ENCODE peak calls at places on chromosome 15, in nine cellular contexts. E, C, P, W, D, I, N, L and Y are unnamed samples.

GRCh38 chr15:46280753-46281521 is 646.1 kb downstream of the SQOR start:
- DNase-seq in W (peak; percentile 16), N (no peak), L (no peak), C (no peak), D (no peak), P (no peak), E (peak; percentile 75), I (no peak), Y (no peak)

GRCh38 chr15:25179673-25180511 is 225.1 kb downstream of the SNRPN start:
- DNase-seq in P (peak; percentile 24), N (no peak), I (no peak), C (no peak), D (no peak), E (no peak), L (no peak), W (no peak), Y (no peak)

GRCh38 chr15:31228980-31229826 is 97.4 kb upstream of the KLF13 start:
- DNase-seq in W (no peak), E (peak; percentile 29), C (no peak), P (peak; percentile 74), L (no peak), D (no peak), N (no peak), I (no peak), Y (no peak)

GRCh38 chr15:77870195-77871065 is 207.1 kb downstream of the TBC1D2B start:
- DNase-seq in I (peak; percentile 77), P (peak; percentile 60), C (peak; percentile 52), L (no peak), D (peak; percentile 27), W (peak; percentile 75), N (peak; percentile 58), E (peak; percentile 90), Y (peak; percentile 57)

GRCh38 chr15:66025972-66026371 is 156.7 kb downstream of the RAB11A start:
- DNase-seq in I (no peak), P (no peak), D (no peak), W (no peak), E (peak; percentile 82), L (no peak), C (no peak), N (no peak), Y (no peak)

GRCh38 chr15:40313531-40314398 is 6.0 kb upstream of the PLCB2 start:
- DNase-seq in E (no peak), P (peak; percentile 79), L (no peak), I (no peak), N (no peak), D (no peak), W (peak; percentile 86), C (no peak), Y (peak; percentile 32)

GRCh38 chr15:69576035-69576526 is 123.5 kb downstream of the RPLP1 start:
- DNase-seq in P (peak; percentile 80), E (peak; percentile 46), L (no peak), C (no peak), I (peak; percentile 31), W (peak; percentile 67), N (no peak), D (no peak), Y (peak; percentile 16)

GRCh38 chr15:32802296-32802936 is 84.6 kb downstream of the GREM1 start:
- DNase-seq in I (peak; percentile 96), N (peak; percentile 92), C (peak; percentile 96), D (peak; percentile 99), E (no peak), L (no peak), W (no peak), P (no peak), Y (peak; percentile 91)

DNA sequence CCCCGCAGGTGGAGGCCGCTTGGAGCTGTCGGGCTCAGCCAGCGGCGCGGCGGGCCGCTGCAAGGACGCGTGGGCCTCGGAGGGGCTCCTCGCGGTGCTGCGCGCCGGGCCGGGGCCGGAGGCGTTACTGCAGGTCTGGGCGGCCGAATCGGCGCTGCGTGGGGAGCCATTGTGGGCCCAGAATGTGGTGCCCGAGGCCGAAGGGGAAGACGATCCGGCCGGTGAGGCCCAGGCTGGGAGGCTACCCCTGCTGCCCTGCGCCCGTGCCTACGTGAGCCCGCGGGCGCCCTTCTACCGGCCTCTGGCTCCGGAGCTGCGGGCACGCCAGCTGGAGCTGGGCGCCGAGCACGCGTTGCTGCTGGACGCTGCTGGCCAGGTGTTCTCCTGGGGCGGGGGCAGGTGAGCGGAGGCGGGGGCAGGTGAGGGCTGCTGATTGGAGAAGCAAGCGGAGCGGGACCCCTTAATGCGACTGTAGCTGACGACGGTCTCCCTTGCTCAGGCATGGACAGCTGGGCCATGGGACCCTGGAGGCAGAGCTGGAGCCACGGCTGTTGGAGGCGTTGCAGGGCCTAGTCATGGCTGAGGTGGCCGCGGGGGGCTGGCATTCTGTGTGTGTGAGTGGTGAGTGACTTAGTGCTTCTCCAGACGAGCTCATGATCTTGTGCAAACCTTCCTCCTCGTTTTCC is 2.6 kb downstream of the RCCD1 start:
- DNase-seq in L (no peak), P (no peak), C (peak; percentile 41), N (peak; percentile 64), W (peak; percentile 35), I (peak; percentile 30), D (peak; percentile 25), E (peak; percentile 67), Y (peak; percentile 25)
- H3K4me3 ChIP-seq in L (peak overlapping the region; percentile 55), P (peak overlapping the region; percentile 67), C (peak overlapping the region; percentile 56), N (peak overlapping the region; percentile 44), W (peak overlapping the region; percentile 74), I (peak overlapping the region; percentile 74), D (peak overlapping the region; percentile 50), E (peak overlapping the region; percentile 75), Y (peak overlapping the region; percentile 68)

GRCh38 chr15:87649175-87649574 is 607.4 kb downstream of the NTRK3 start:
- DNase-seq in C (no peak), E (no peak), W (no peak), N (no peak), D (no peak), I (no peak), L (no peak), P (no peak), Y (no peak)
- TF ChIP-seq CTCF in C (no peak), E (no peak), W (no peak), N (no peak), D (no peak), I (no peak), L (no peak), P (no peak), Y (no peak)

GRCh38 chr15:55630921-55631320 is 42.8 kb upstream of the PYGO1 start:
- DNase-seq in W (no peak), E (no peak), P (no peak), N (peak; percentile 12), I (peak; percentile 62), C (no peak), L (no peak), D (no peak), Y (no peak)

GRCh38 chr15:55632434-55632833 is 44.3 kb upstream of the PYGO1 start:
- DNase-seq in E (no peak), L (no peak), P (no peak), N (no peak), I (no peak), W (no peak), C (no peak), D (no peak), Y (no peak)

GRCh38 chr15:55633731-55634130 is 45.6 kb upstream of the PYGO1 start:
- DNase-seq in D (no peak), L (no peak), N (no peak), W (no peak), C (no peak), P (no peak), I (no peak), E (no peak), Y (no peak)

GRCh38 chr15:55627730-55628368 is 39.7 kb upstream of the PYGO1 start:
- DNase-seq in D (peak; percentile 92), L (peak; percentile 72), W (peak; percentile 79), N (peak; percentile 96), P (no peak), E (peak; percentile 40), C (peak; percentile 86), I (peak; percentile 97), Y (peak; percentile 78)

DNA sequence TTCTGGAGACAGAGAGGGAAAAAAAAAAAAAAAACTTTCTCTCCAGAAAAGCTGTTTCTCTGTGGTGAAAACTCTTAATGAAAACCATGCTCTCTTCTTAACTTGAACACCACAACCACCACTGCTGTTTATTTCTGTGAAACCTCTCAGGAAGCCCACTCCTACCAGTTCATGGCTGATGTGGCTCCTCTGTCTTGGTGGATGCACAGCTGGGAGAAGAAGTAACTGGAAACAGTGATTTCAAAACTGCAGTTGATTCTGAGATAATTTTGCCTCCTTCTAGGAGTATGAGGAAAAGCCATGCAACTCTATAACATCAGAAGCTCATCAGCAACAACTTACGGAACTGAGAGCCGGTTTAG is 40.2 kb upstream of the PYGO1 start:
- DNase-seq in W (no peak), C (no peak), L (no peak), N (no peak), E (no peak), I (peak; percentile 10), D (no peak), P (no peak), Y (peak; percentile 17)
- H3K4me3 ChIP-seq in W (no peak overlapping the region), C (no peak overlapping the region), L (no peak overlapping the region), N (no peak overlapping the region), E (no peak overlapping the region), I (no peak overlapping the region), D (no peak overlapping the region), P (no peak overlapping the region), Y (no peak overlapping the region)

GRCh38 chr15:91857224-91857585 is 3.7 kb downstream of the SLCO3A1 start:
- DNase-seq in C (no peak), P (no peak), N (no peak), L (no peak), E (no peak), D (no peak), I (no peak), W (no peak), Y (no peak)

GRCh38 chr15:91855241-91855640 is 1.7 kb downstream of the SLCO3A1 start:
- DNase-seq in E (no peak), W (no peak), N (no peak), C (no peak), D (no peak), I (no peak), L (no peak), P (no peak), Y (no peak)

GRCh38 chr15:91853968-91854943 is 748 bp downstream of the SLCO3A1 start:
- DNase-seq in D (no peak), C (peak; percentile 10), P (peak; percentile 73), I (no peak), L (no peak), W (peak; percentile 62), N (peak; percentile 6), E (peak; percentile 60), Y (peak; percentile 17)

GRCh38 chr15:91857772-91858171 is 4.3 kb downstream of the SLCO3A1 start:
- DNase-seq in N (no peak), C (no peak), D (no peak), P (no peak), E (no peak), I (no peak), W (no peak), L (no peak), Y (no peak)

DNA sequence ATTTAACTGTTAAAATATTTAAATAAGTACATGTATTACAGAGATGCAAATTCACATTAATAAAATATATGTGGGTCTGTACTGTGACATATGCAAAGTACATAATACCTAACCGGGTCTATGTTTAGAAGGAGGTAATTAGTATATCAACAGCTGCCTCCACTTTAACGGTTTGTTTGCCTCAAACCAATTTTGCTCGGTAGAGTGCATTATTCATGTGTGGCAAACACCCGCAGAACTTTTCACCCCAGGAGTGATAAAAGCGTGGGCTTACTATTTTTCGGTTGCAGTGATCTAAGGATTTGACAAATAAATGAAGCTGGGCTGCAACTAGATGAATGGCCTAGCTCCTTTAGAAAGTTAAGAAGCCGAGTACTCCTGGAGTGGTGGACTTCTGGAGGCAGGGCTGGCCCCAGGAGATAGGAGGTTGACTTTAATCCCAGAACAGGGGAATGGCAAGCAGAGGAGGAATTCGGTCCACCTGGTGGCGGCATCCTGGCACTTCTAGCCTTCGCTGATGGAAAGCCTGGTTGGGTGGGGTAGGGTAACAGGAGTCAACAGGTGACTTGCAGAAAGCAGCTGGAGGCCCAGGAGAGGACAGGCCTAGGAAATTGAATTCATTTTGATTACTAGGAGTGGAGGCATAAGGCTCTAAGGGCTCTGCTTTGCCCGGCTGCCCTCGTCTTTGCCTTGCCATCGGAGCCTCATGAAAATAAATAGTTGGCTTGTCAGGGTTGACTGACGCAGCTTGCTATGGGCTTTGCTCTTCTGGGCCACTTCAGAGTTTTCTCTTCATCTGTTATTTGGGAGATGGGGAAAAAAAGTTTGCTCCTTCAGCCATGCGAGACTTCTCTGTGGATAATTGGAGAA is 2.4 kb downstream of the SLCO3A1 start:
- DNase-seq in D (no peak), W (no peak), C (no peak), N (peak; percentile 4), L (no peak), I (no peak), P (peak; percentile 61), E (peak; percentile 94), Y (no peak)
- TF ChIP-seq CTCF in D (no peak), W (no peak), C (peak; percentile 24), N (peak; percentile 16), L (no peak), I (no peak), P (peak; percentile 40), E (peak; percentile 64), Y (peak; percentile 9)